ENCODE peak calls at places on chromosomes 7 and 10, in four cellular contexts. One of them, this sample, is unnamed.

GRCh38 chr7:84624927-84625326 is 430.3 kb upstream of the SEMA3A start:
- DNase-seq in AG09309: no peak
- DNase-seq in CD8-positive, alpha-beta T cell: no peak
- DNase-seq in esophagus squamous epithelium: no peak
- DNase-seq in this sample: no peak

GRCh38 chr10:7248148-7248547 is 162.7 kb downstream of the SFMBT2 start:
- DNase-seq in AG09309: no peak
- DNase-seq in CD8-positive, alpha-beta T cell: no peak
- DNase-seq in esophagus squamous epithelium: no peak
- DNase-seq in this sample: no peak

GRCh38 chr7:25098096-25099046 is 26.7 kb downstream of the CYCS start:
- DNase-seq in AG09309: peak
- DNase-seq in CD8-positive, alpha-beta T cell: peak
- DNase-seq in esophagus squamous epithelium: no peak
- DNase-seq in this sample: peak

GRCh38 chr10:50846753-50847152 is 38.7 kb downstream of the A1CF start:
- DNase-seq in AG09309: no peak
- DNase-seq in CD8-positive, alpha-beta T cell: no peak
- DNase-seq in esophagus squamous epithelium: no peak
- DNase-seq in this sample: no peak

GRCh38 chr10:86678999-86679792 is 10.9 kb downstream of the LDB3 start:
- DNase-seq in AG09309: no peak
- DNase-seq in CD8-positive, alpha-beta T cell: no peak
- DNase-seq in esophagus squamous epithelium: no peak
- DNase-seq in this sample: no peak

GRCh38 chr7:151520419-151521229 is 929 bp upstream of the RHEB start:
- DNase-seq in AG09309: no peak
- DNase-seq in CD8-positive, alpha-beta T cell: peak
- DNase-seq in esophagus squamous epithelium: no peak
- DNase-seq in this sample: peak

GRCh38 chr10:49738616-49739360 is 23.3 kb downstream of the OGDHL start:
- DNase-seq in AG09309: no peak
- DNase-seq in CD8-positive, alpha-beta T cell: no peak
- DNase-seq in esophagus squamous epithelium: no peak
- DNase-seq in this sample: no peak

GRCh38 chr7:117001283-117001682 is 48.0 kb downstream of the ST7 start:
- DNase-seq in AG09309: no peak
- DNase-seq in CD8-positive, alpha-beta T cell: no peak
- DNase-seq in esophagus squamous epithelium: no peak
- DNase-seq in this sample: no peak

GRCh38 chr10:104895541-104895940 is 254.5 kb downstream of the SORCS3 start:
- DNase-seq in AG09309: no peak
- DNase-seq in CD8-positive, alpha-beta T cell: no peak
- DNase-seq in esophagus squamous epithelium: no peak
- DNase-seq in this sample: no peak

GRCh38 chr7:91565499-91566331 is 301.5 kb downstream of the FZD1 start:
- DNase-seq in AG09309: no peak
- DNase-seq in CD8-positive, alpha-beta T cell: no peak
- DNase-seq in esophagus squamous epithelium: no peak
- DNase-seq in this sample: no peak

GRCh38 chr10:35495521-35496238 is 109.5 kb upstream of the GJD4 start:
- DNase-seq in AG09309: no peak
- DNase-seq in CD8-positive, alpha-beta T cell: no peak
- DNase-seq in esophagus squamous epithelium: no peak
- DNase-seq in this sample: peak

GRCh38 chr7:38673795-38674194 is 42.6 kb upstream of the AMPH start:
- DNase-seq in AG09309: peak
- DNase-seq in CD8-positive, alpha-beta T cell: no peak
- DNase-seq in esophagus squamous epithelium: no peak
- DNase-seq in this sample: no peak

GRCh38 chr10:113034008-113034407 is 84.0 kb downstream of the TCF7L2 start:
- DNase-seq in AG09309: no peak
- DNase-seq in CD8-positive, alpha-beta T cell: no peak
- DNase-seq in esophagus squamous epithelium: no peak
- DNase-seq in this sample: no peak

GRCh38 chr7:32119790-32120196 is 49.6 kb upstream of the PDE1C start:
- DNase-seq in AG09309: no peak
- DNase-seq in CD8-positive, alpha-beta T cell: no peak
- DNase-seq in esophagus squamous epithelium: no peak
- DNase-seq in this sample: no peak

GRCh38 chr7:121449304-121449703 is 53.2 kb upstream of the FAM3C start:
- DNase-seq in AG09309: no peak
- DNase-seq in CD8-positive, alpha-beta T cell: no peak
- DNase-seq in esophagus squamous epithelium: no peak
- DNase-seq in this sample: no peak

GRCh38 chr10:127148933-127149220 is 47.5 kb downstream of the INSYN2A start:
- DNase-seq in AG09309: peak
- DNase-seq in CD8-positive, alpha-beta T cell: no peak
- DNase-seq in esophagus squamous epithelium: no peak
- DNase-seq in this sample: no peak

GRCh38 chr10:60203993-60204618 is 185.6 kb downstream of the ANK3 start:
- DNase-seq in AG09309: no peak
- DNase-seq in CD8-positive, alpha-beta T cell: no peak
- DNase-seq in esophagus squamous epithelium: no peak
- DNase-seq in this sample: peak

GRCh38 chr7:123184271-123184670 is 15.5 kb downstream of the SLC13A1 start:
- DNase-seq in AG09309: no peak
- DNase-seq in CD8-positive, alpha-beta T cell: no peak
- DNase-seq in esophagus squamous epithelium: no peak
- DNase-seq in this sample: no peak

GRCh38 chr7:44489955-44490350 is 505 bp downstream of the NUDCD3 start:
- DNase-seq in AG09309: no peak
- DNase-seq in CD8-positive, alpha-beta T cell: peak
- DNase-seq in esophagus squamous epithelium: no peak
- DNase-seq in this sample: no peak

GRCh38 chr7:4689668-4690067 is 7.6 kb downstream of the FOXK1 start:
- DNase-seq in AG09309: no peak
- DNase-seq in CD8-positive, alpha-beta T cell: no peak
- DNase-seq in esophagus squamous epithelium: no peak
- DNase-seq in this sample: no peak

GRCh38 chr10:78776746-78777145 is 292.0 kb upstream of the ZMIZ1 start:
- DNase-seq in AG09309: no peak
- DNase-seq in CD8-positive, alpha-beta T cell: no peak
- DNase-seq in esophagus squamous epithelium: no peak
- DNase-seq in this sample: no peak

GRCh38 chr7:108503112-108504026 is 22.6 kb downstream of the PNPLA8 start:
- DNase-seq in AG09309: peak
- DNase-seq in CD8-positive, alpha-beta T cell: no peak
- DNase-seq in esophagus squamous epithelium: no peak
- DNase-seq in this sample: no peak

GRCh38 chr7:110264288-110264687 is 826.6 kb upstream of the LRRN3 start:
- DNase-seq in AG09309: no peak
- DNase-seq in CD8-positive, alpha-beta T cell: no peak
- DNase-seq in esophagus squamous epithelium: no peak
- DNase-seq in this sample: no peak

GRCh38 chr10:80480852-80481251 is 26.7 kb downstream of the TSPAN14 start:
- DNase-seq in AG09309: no peak
- DNase-seq in CD8-positive, alpha-beta T cell: no peak
- DNase-seq in esophagus squamous epithelium: no peak
- DNase-seq in this sample: no peak

GRCh38 chr7:47846117-47846836 is 102.0 kb downstream of the PKD1L1 start:
- DNase-seq in AG09309: no peak
- DNase-seq in CD8-positive, alpha-beta T cell: no peak
- DNase-seq in esophagus squamous epithelium: no peak
- DNase-seq in this sample: no peak

GRCh38 chr7:42065942-42066341 is 171.1 kb downstream of the GLI3 start:
- DNase-seq in AG09309: no peak
- DNase-seq in CD8-positive, alpha-beta T cell: no peak
- DNase-seq in esophagus squamous epithelium: no peak
- DNase-seq in this sample: no peak

GRCh38 chr10:3186365-3186764 is 13.8 kb upstream of the PITRM1 start:
- DNase-seq in AG09309: no peak
- DNase-seq in CD8-positive, alpha-beta T cell: no peak
- DNase-seq in esophagus squamous epithelium: no peak
- DNase-seq in this sample: no peak

GRCh38 chr10:115654961-115655360 is 561.8 kb downstream of the ATRNL1 start:
- DNase-seq in AG09309: no peak
- DNase-seq in CD8-positive, alpha-beta T cell: no peak
- DNase-seq in esophagus squamous epithelium: no peak
- DNase-seq in this sample: no peak

DNA sequence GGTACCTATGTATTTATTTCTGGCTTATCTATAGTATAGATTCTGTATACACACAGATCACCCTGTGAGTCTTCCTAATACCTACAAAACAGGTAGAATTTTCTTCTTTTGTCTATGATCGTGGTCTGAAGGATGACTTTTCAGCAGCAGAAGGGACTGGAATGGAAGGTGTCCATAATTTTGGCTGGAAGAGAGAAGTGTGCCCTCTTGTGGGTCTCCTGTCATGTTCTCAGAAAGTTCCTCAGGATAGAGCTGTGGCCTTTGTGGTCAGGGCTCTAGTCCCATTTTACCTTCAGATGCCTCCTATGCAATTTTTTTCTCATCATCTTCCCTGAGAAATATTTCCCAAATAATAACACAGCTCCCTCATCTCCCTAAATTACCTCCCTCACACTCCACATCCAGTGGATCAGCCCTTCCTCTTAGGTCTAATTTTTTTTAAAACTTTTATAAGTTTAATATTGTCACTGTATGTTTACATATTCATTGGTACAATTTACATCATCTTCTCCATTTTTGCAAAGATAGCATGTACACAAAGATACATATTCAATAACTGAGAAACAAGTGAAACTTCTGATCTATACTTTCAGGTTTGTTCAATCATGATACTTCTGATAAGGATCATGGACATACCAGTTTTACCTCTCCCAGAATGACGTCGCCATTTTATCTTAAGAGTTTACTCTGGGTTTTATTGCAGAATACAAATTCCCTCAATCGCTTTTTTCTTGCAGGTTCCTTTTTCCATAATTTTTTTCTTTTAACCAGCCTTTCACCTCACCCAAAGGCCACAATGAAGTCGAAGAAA is 112.7 kb downstream of the REEP3 start:
- DNase-seq in AG09309: no peak
- DNase-seq in CD8-positive, alpha-beta T cell: no peak
- DNase-seq in esophagus squamous epithelium: no peak
- DNase-seq in this sample: no peak
- TF ChIP-seq CTCF in AG09309: peak
- TF ChIP-seq CTCF in CD8-positive, alpha-beta T cell: no peak
- TF ChIP-seq CTCF in esophagus squamous epithelium: peak
- TF ChIP-seq CTCF in this sample: no peak

DNA sequence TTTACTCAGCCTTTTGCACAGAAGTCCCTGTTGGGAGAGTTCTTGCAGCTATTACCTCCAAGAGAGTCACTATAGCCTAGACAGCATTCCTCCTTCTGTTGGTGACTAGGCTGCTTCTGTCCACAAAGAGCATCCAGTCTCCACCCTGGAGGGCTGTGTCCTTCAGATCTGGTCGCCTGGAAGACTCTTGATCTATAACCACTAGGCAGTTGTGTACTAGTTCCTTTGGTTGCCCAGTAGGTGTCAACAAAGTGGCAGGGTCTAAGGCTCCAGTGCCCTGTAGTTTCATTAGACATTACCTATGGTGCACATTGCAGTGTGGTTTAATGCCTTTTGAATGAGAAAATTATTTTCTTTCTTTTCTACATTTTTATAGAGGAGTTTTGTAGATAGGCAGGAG is 11.3 kb upstream of the AKR1C2 start:
- DNase-seq in AG09309: no peak
- DNase-seq in CD8-positive, alpha-beta T cell: no peak
- DNase-seq in esophagus squamous epithelium: no peak
- DNase-seq in this sample: no peak
- TF ChIP-seq CTCF in AG09309: no peak
- TF ChIP-seq CTCF in CD8-positive, alpha-beta T cell: no peak
- TF ChIP-seq CTCF in esophagus squamous epithelium: peak
- TF ChIP-seq CTCF in this sample: no peak

GRCh38 chr10:106866244-106866845 is 298.2 kb downstream of the SORCS1 start:
- DNase-seq in AG09309: no peak
- DNase-seq in CD8-positive, alpha-beta T cell: no peak
- DNase-seq in esophagus squamous epithelium: no peak
- DNase-seq in this sample: no peak

GRCh38 chr10:106864031-106864430 is 300.5 kb downstream of the SORCS1 start:
- DNase-seq in AG09309: no peak
- DNase-seq in CD8-positive, alpha-beta T cell: no peak
- DNase-seq in esophagus squamous epithelium: no peak
- DNase-seq in this sample: no peak

GRCh38 chr10:106857728-106858127 is 306.8 kb downstream of the SORCS1 start:
- DNase-seq in AG09309: no peak
- DNase-seq in CD8-positive, alpha-beta T cell: no peak
- DNase-seq in esophagus squamous epithelium: no peak
- DNase-seq in this sample: no peak

DNA sequence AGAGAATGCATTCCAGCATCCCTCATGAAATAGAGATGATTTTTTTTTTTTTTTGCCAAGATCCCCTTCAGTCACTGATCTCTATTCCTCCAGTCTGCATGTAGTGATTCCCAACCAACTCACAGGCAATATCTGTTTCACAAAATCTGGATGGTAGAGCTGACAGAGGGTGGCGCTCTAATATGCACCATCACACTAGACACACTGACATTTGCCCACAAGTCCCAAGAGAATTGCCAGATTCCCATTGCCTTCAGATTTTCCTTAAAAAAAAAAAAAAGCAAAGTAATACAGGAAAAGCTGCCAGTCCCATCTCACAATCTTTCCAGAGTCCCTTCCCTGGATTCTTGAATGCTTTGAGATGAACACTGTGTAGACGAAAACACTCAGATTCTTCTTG is 301.0 kb downstream of the SORCS1 start:
- DNase-seq in AG09309: no peak
- DNase-seq in CD8-positive, alpha-beta T cell: no peak
- DNase-seq in esophagus squamous epithelium: no peak
- DNase-seq in this sample: no peak
- TF ChIP-seq CTCF in AG09309: no peak
- TF ChIP-seq CTCF in CD8-positive, alpha-beta T cell: no peak
- TF ChIP-seq CTCF in esophagus squamous epithelium: no peak
- TF ChIP-seq CTCF in this sample: no peak

GRCh38 chr10:45386657-45387056 is 12.6 kb downstream of the ALOX5 start:
- DNase-seq in AG09309: no peak
- DNase-seq in CD8-positive, alpha-beta T cell: no peak
- DNase-seq in esophagus squamous epithelium: no peak
- DNase-seq in this sample: no peak
- TF ChIP-seq CTCF in AG09309: no peak
- TF ChIP-seq CTCF in CD8-positive, alpha-beta T cell: no peak
- TF ChIP-seq CTCF in esophagus squamous epithelium: no peak
- TF ChIP-seq CTCF in this sample: no peak